ENCODE peak calls at places on chromosome 1, in five cellular contexts. D is tibial nerve, B is heart left ventricle, Q is gastrocnemius medialis, C is IMR-90. K is an unnamed sample.

GRCh38 chr1:243580072-243580471 is 270.0 kb downstream of the AKT3 start:
- DNase-seq in D (no peak), B (peak; percentile 32), Q (no peak), C (peak; percentile 24), K (no peak)

GRCh38 chr1:226662704-226663326 is 76.3 kb downstream of the ITPKB start:
- DNase-seq in D (peak; percentile 71), B (peak; percentile 81), Q (peak; percentile 88), C (peak; percentile 100), K (peak; percentile 91)

GRCh38 chr1:87916965-87917364 is 588.3 kb downstream of the LMO4 start:
- DNase-seq in D (no peak), B (no peak), Q (no peak), C (peak; percentile 8), K (no peak)

GRCh38 chr1:49424782-49425181 is 599.0 kb downstream of the AGBL4 start:
- DNase-seq in D (no peak), B (no peak), Q (no peak), C (no peak), K (no peak)

GRCh38 chr1:212595787-212596714 is 12.5 kb upstream of the ATF3 start:
- DNase-seq in D (no peak), B (no peak), Q (no peak), C (peak; percentile 99), K (no peak)

GRCh38 chr1:87521446-87521845 is 192.8 kb downstream of the LMO4 start:
- DNase-seq in D (no peak), B (no peak), Q (no peak), C (no peak), K (no peak)

GRCh38 chr1:219171192-219171935 is 2.3 kb upstream of the LYPLAL1 start:
- DNase-seq in D (no peak), B (no peak), Q (no peak), C (peak; percentile 24), K (no peak)

GRCh38 chr1:152110365-152110859 is 4.8 kb downstream of the TCHH start:
- DNase-seq in D (no peak), B (peak; percentile 28), Q (no peak), C (peak; percentile 44), K (peak; percentile 78)

GRCh38 chr1:221940631-221941030 is 198.7 kb upstream of the DUSP10 start:
- DNase-seq in D (no peak), B (no peak), Q (no peak), C (no peak), K (no peak)

DNA sequence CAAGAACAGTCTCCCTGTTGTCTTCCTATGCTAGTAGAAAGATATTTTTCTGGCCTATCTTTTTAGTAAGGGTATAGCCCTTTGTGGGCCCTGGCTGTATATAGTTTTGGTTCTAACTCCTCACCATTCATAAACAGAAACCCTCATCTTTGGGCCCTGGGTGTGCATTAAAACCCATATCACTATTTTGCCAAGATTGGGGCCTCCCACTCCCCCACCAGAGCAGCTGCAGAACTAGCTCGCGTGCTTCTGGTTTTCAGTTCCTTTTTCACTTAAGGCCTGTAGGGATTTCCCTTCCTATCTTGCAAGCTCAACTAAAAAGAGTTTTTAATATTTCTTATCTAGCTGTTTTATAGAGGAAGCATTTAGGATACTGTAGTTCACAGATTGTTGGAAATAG is 106.4 kb downstream of the RGL1 start:
- DNase-seq in D (no peak), B (peak; percentile 41), Q (no peak), C (no peak), K (no peak)
- TF ChIP-seq POLR2A in D (no peak), B (no peak), Q (no peak), C (no peak), K (no peak)

DNA sequence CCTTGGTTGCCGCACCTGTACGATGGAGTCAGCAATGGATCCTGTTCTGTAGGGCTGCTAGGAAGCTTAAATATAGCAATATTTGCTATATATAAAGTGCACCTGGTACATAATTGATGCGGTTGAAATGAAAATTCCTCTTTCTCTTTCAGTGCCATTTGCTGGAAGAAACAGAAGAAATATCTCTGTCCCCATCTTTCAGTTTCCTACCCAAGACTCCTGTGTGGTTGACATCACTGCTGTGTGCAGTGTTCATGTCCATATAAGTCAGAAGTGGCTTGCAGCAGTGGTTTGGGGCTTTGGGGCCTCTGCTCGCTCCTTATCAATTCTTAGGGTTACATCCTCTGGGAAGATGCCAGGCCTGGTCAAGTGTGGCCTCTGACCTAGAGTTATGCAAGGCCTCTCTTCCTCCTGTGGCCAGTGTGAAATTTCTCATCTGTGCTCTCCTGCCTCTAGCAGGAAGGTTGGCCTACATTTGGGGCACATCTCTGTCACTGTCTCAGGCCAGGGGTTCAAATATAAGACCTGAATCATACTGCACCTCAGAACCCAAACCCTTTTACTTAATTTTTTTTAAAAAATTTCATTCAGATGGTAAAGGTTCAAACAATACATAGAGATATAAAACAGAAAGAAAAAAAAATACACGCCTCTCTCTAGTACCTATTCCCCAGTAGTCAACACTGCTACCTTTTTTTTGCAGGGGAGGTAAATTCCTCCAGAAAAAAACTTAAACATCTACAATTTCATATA is 32.7 kb downstream of the MAPKAPK2 start:
- DNase-seq in D (no peak), B (no peak), Q (no peak), C (no peak), K (no peak)
- H3K4me1 ChIP-seq in D (peaks cover 63% of the 10 kb centered on the region), B (peaks cover 25% of the 10 kb centered on the region), Q (peaks cover 90% of the 10 kb centered on the region), C (peaks cover 30% of the 10 kb centered on the region), K (peaks cover 96% of the 10 kb centered on the region)

DNA sequence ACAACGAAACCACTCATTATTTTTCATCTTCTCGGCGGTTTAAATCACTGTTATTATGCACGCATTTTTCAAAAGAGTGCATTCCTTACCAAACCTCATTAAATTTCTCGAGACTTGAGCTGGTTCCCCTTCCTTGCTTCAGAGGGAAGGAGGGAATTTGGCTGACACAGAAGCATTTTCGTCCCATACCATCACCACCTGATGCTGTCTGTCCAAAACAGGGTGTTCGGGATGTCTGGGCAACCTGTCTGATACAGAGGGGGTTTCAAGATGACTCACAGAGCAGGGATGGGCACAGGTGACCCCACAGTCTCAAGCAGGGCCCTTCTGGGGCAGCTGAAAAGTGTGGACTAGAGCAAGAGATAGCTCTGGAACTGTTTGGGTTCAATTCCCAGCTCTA is 12.3 kb upstream of the RCC2 start:
- DNase-seq in D (no peak), B (no peak), Q (no peak), C (no peak), K (no peak)
- H3K27ac ChIP-seq in D (no peak overlapping the region), B (no peak overlapping the region), Q (no peak overlapping the region), C (no peak overlapping the region), K (no peak overlapping the region)

GRCh38 chr1:235455097-235455496 is 49.2 kb downstream of the B3GALNT2 start:
- DNase-seq in D (no peak), B (no peak), Q (no peak), C (no peak), K (no peak)

GRCh38 chr1:235454021-235454420 is 50.2 kb downstream of the B3GALNT2 start:
- DNase-seq in D (no peak), B (no peak), Q (no peak), C (no peak), K (no peak)

GRCh38 chr1:235448616-235449015 is 55.6 kb downstream of the B3GALNT2 start:
- DNase-seq in D (no peak), B (no peak), Q (no peak), C (no peak), K (no peak)

GRCh38 chr1:235450886-235451457 is 53.3 kb downstream of the B3GALNT2 start:
- DNase-seq in D (no peak), B (no peak), Q (no peak), C (no peak), K (no peak)

DNA sequence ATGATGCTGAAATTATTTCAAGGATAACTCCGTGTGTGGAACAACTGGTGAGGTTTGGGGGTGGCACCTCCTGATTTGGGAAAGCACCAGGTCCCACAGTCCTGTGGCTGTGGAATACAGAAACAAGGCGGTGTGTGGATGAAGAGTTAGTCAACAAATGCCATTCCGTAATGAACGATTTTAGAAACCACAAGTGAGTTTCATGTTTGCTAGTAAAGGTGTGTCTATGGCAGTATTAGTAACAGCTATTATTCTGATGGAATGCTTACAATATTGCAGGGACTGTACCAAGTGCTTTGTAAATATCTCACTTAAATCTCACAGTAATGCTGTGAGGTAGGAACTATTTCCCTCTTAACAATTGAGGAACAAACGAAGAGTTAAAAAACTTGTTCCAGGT is 53.8 kb downstream of the B3GALNT2 start:
- DNase-seq in D (no peak), B (no peak), Q (no peak), C (no peak), K (no peak)
- TF ChIP-seq POLR2A in D (no peak), B (no peak), Q (no peak), C (no peak), K (no peak)

GRCh38 chr1:145885738-145886287 is at the start of gene ANKRD35:
- DNase-seq in D (peak; percentile 74), B (peak; percentile 93), Q (peak; percentile 81), C (peak; percentile 34), K (peak; percentile 98)
- H3K4me1 ChIP-seq in D (peaks cover 20% of the 10 kb centered on the region), B (no peaks in the 10 kb centered on the region), Q (peaks cover 19% of the 10 kb centered on the region), C (peaks cover 3% of the 10 kb centered on the region), K (peaks cover 13% of the 10 kb centered on the region)

DNA sequence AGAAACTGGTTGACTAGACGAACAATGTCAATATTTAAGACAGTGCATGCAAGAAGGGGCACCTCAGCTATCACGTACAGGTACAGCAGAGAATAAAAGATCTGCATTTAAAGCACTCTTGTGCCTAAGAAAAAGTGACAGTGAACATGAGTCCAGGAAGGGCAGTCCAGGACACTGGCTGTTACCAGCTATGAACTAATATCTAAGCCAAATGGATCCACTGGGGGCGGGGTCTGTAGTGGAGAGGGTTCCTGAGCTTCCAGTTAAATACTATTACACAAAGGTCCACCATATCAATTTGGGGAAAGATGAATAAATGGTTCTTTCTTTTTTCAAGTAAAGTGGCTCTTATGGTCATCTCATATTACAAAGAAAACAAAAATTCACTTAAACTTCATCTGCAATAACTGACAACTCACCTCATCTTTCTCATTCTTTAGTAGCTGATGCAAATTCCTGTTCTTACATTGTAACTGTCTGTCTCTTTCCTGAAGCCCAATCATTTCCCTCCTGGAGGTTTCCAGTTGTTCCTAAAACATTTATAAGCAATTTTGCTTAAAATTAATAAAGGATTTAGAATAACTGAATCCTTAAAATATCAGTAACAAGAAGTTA is 24.5 kb downstream of the SSX2IP start:
- DNase-seq in D (no peak), B (no peak), Q (no peak), C (peak; percentile 60), K (no peak)
- H3K27ac ChIP-seq in D (no peak overlapping the region), B (no peak overlapping the region), Q (no peak overlapping the region), C (no peak overlapping the region), K (no peak overlapping the region)

DNA sequence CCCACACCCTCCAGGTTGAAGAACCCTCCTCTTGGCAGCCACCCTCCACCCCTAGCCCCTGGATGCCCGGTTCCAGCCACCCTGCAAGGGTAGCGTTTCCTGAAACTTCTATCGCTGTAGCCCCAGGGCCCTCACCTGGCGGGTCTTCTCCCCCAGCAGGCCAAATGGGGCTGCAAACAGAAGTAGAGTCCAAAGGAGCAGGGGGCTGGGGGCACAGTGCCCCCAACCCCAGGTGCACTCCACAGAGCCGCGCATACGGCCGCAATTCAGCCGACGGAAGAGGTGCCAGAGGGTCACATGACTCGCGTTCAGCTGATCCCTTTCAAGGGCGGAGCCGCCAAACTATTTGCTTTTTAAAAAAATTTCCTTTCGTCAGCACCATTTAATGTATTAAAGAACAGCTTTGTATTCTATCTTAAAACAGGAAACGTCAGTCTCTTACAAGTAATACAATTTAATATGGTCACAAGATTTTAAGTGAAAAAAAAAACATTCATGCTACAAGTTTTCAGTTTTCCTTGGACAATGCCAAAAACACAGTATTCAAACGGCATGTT is at the start of gene GLMP:
- DNase-seq in D (peak; percentile 49), B (peak; percentile 82), Q (peak; percentile 56), C (peak; percentile 64), K (peak; percentile 90)
- TF ChIP-seq POLR2A in D (no peak), B (no peak), Q (no peak), C (no peak), K (no peak)

K was measured in spleen.